ENCODE peak calls at places on chromosomes 2 and 18, in six cellular contexts. U is HCT116, X is GM13976, O is chondrocyte, V is uterus, S is MM.1S. T is an unnamed sample.

GRCh38 chr2:29485631-29486030 is 370.4 kb downstream of the CLIP4 start:
- DNase-seq in U (no peak), X (no peak), O (no peak), V (no peak), S (no peak), T (no peak)

GRCh38 chr2:108634591-108635160 is 84.6 kb upstream of the RANBP2 start:
- DNase-seq in U (no peak), X (no peak), O (no peak), V (no peak), S (no peak), T (no peak)

GRCh38 chr18:73220639-73221038 is 352.9 kb upstream of the NETO1 start:
- DNase-seq in U (no peak), X (no peak), O (no peak), V (no peak), S (no peak), T (no peak)

GRCh38 chr2:160921401-160921964 is 238.7 kb upstream of the TANK start:
- DNase-seq in U (no peak), X (no peak), O (no peak), V (peak), S (no peak), T (no peak)

GRCh38 chr2:120936476-120937334 is 201.0 kb downstream of the GLI2 start:
- DNase-seq in U (no peak), X (no peak), O (no peak), V (no peak), S (no peak), T (no peak)

GRCh38 chr2:85605406-85606115 is 3.1 kb upstream of the TMEM150A start:
- DNase-seq in U (no peak), X (no peak), O (no peak), V (no peak), S (no peak), T (no peak)

GRCh38 chr2:15673919-15674636 is 82.4 kb downstream of the DDX1 start:
- DNase-seq in U (peak), X (no peak), O (no peak), V (no peak), S (no peak), T (no peak)

GRCh38 chr18:73461038-73461779 is 593.4 kb upstream of the NETO1 start:
- DNase-seq in U (no peak), X (no peak), O (no peak), V (no peak), S (no peak), T (no peak)

GRCh38 chr2:18232731-18233438 is 327.6 kb downstream of the RDH14 start:
- DNase-seq in U (no peak), X (no peak), O (no peak), V (no peak), S (no peak), T (no peak)

GRCh38 chr2:204795156-204795555 is 249.9 kb downstream of the PARD3B start:
- DNase-seq in U (no peak), X (no peak), O (no peak), V (no peak), S (no peak), T (no peak)

GRCh38 chr2:157182204-157182709 is 75.2 kb upstream of the GALNT5 start:
- DNase-seq in U (no peak), X (no peak), O (no peak), V (no peak), S (no peak), T (no peak)

GRCh38 chr2:127197475-127198385 is 22.4 kb downstream of the CYP27C1 start:
- DNase-seq in U (peak), X (no peak), O (no peak), V (no peak), S (peak), T (no peak)

GRCh38 chr2:112818094-112818902 is 18.3 kb downstream of the IL1B start:
- DNase-seq in U (no peak), X (no peak), O (no peak), V (no peak), S (no peak), T (no peak)

GRCh38 chr2:232456296-232457120 is 555 bp downstream of the ALPI start:
- DNase-seq in U (no peak), X (peak), O (peak), V (no peak), S (no peak), T (peak)

GRCh38 chr2:58428553-58429284 is 187.6 kb upstream of the FANCL start:
- DNase-seq in U (no peak), X (peak), O (no peak), V (no peak), S (no peak), T (no peak)
- TF ChIP-seq CTCF in U (no peak), X (no peak), O (no peak), V (no peak), S (no peak), T (no peak)

GRCh38 chr2:117771969-117772630 is 42.4 kb upstream of the DDX18 start:
- DNase-seq in U (peak), X (no peak), O (no peak), V (no peak), S (peak), T (no peak)
- TF ChIP-seq CTCF in U (peak), X (no peak), O (peak), V (no peak), S (peak), T (no peak)

GRCh38 chr2:173472112-173472511 is 117.4 kb downstream of the CDCA7 start:
- DNase-seq in U (no peak), X (no peak), O (no peak), V (no peak), S (no peak), T (no peak)
- TF ChIP-seq CTCF in U (peak), X (no peak), O (no peak), V (no peak), S (no peak), T (no peak)

DNA sequence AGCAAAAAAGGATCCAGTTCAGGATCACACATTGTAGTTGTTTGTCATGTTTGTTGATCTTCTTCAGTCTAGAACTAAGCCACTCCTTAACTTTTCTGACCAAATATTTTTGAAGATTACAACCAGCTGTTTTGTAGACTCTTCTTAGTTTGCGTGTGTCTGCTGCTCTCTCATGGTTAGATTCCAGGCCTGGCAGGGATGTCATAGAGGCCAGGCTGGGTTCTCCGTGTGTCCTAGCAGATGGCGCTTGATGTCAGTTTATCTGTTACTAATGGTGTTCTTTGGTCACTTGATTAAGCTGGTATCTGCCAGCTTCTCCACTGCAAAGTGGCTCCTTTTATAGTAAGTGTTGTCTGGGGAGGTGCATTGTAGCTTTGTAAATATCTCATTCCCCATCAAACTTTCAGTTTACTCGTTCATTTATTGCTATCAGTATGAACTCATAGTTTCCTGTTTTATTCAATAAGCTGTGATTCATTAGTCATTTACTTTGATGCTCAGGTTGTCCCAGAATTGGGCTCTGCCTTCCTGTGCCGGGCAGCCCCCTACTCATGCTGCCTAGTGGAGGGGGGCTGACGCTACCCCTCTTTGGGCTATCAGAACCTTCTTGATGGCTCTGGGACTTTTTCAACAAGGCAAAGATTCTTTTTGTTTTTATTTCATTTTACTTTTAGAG is 42.1 kb downstream of the GRHL1 start:
- DNase-seq in U (no peak), X (no peak), O (no peak), V (no peak), S (no peak), T (no peak)
- TF ChIP-seq CTCF in U (no peak), X (no peak), O (no peak), V (no peak), S (no peak), T (no peak)

GRCh38 chr2:218033590-218034496 is 31.0 kb upstream of the TNS1 start:
- DNase-seq in U (no peak), X (peak), O (no peak), V (no peak), S (no peak), T (peak)

GRCh38 chr2:218035463-218036100 is 32.8 kb upstream of the TNS1 start:
- DNase-seq in U (no peak), X (no peak), O (no peak), V (no peak), S (no peak), T (peak)

GRCh38 chr2:218033208-218033589 is 30.4 kb upstream of the TNS1 start:
- DNase-seq in U (no peak), X (peak), O (no peak), V (no peak), S (no peak), T (no peak)

GRCh38 chr2:218039171-218039570 is 29.9 kb upstream of the RUFY4 start:
- DNase-seq in U (no peak), X (no peak), O (no peak), V (no peak), S (peak), T (no peak)

DNA sequence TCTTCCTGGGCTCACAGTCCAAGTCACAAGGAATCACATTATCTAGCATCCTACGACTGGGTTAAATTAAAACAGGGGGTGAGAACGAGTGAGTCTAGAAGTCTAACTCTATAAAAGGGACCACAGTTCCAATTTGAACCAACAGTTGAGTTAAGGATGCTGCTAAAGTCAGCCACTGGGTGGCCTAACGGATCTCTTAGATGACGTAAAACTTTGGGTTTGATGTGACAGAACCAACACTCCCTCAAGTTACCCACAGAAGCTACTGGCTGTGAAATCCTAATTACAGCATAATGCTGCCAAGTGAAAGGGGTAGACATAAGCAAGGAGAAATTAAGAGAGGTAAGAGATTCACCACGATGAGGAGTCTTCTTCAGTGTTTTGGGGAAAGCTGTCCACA is 32.7 kb upstream of the RUFY4 start:
- DNase-seq in U (no peak), X (no peak), O (no peak), V (no peak), S (no peak), T (no peak)
- TF ChIP-seq CTCF in U (peak), X (no peak), O (peak), V (no peak), S (peak), T (no peak)

GRCh38 chr2:222884114-222884764 is 23.4 kb downstream of the ACSL3 start:
- DNase-seq in U (no peak), X (no peak), O (no peak), V (no peak), S (no peak), T (no peak)

GRCh38 chr2:222887124-222887523 is 26.3 kb downstream of the ACSL3 start:
- DNase-seq in U (no peak), X (no peak), O (no peak), V (no peak), S (no peak), T (no peak)

GRCh38 chr2:222882484-222882928 is 21.7 kb downstream of the ACSL3 start:
- DNase-seq in U (no peak), X (no peak), O (no peak), V (no peak), S (no peak), T (no peak)

GRCh38 chr2:222884765-222885424 is 24.1 kb downstream of the ACSL3 start:
- DNase-seq in U (no peak), X (no peak), O (no peak), V (no peak), S (no peak), T (no peak)

DNA sequence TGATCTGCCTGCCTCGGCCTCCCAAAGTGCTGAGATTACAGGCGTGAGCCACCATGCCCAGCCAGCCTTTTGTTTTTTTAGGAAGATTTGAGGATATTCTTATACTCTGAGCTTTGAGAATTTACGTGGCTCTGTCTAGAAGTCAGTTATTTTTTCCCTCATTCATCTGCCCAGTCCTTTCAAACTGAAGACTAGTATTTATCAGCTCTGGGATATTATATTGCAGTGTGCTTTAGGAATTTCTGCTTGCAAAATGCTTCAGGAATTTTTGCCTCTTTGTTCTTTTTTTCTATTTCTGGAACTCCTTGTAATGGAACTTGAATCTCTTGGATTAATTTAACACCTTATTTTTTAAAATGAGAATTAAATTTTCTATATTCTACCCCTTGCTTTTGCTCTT is 22.6 kb downstream of the ACSL3 start:
- DNase-seq in U (no peak), X (no peak), O (no peak), V (no peak), S (no peak), T (no peak)
- TF ChIP-seq CTCF in U (no peak), X (no peak), O (no peak), V (no peak), S (no peak), T (no peak)

DNA sequence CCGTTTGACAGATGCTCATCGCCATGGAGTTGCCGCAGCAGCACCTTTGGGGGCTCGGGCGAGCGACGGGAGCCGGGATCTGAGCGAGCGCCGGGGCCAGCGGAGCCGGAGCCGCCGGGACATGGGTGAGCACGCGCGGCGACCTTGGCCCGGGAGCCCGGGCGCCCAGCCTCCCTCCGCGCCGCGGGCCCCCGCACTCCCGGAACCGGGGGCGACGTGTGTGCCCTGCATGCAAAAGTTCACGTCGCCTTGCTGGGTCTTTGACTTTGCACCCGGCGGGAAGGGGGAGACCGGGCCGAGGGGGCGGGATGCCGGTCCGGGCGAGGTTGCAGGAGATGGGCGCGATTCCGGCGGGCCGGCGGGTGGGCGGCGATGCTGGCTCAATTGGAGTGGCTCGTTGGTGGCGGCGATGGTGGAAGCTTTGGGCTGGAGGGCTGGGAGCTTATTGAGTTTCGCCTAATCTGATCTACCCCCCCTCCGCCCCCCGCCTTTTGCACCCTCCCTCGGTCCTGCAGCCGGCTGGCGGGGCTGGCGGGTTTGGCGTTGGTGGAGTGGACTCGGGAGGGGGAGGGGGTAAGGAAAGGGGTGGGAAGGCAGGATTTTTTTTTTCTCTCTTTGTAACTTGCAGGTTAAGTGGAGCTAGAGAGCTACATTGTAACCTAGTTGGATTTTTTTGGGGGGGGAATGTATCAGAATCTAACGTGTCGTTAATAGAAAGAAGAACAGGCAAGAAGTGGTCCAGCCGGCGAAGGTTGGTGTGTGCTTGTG is at the start of gene SETBP1:
- DNase-seq in U (no peak), X (peak), O (no peak), V (peak), S (peak), T (peak)
- TF ChIP-seq CTCF in U (no peak), X (no peak), O (peak), V (peak), S (peak), T (no peak)

GRCh38 chr2:52036036-52036435 is 1004.1 kb upstream of the NRXN1 start:
- DNase-seq in U (no peak), X (no peak), O (no peak), V (no peak), S (no peak), T (no peak)

GRCh38 chr2:52036853-52037252 is 1004.9 kb upstream of the NRXN1 start:
- DNase-seq in U (no peak), X (no peak), O (no peak), V (no peak), S (no peak), T (no peak)

GRCh38 chr2:52034706-52035105 is 1002.8 kb upstream of the NRXN1 start:
- DNase-seq in U (no peak), X (no peak), O (no peak), V (no peak), S (no peak), T (no peak)
- TF ChIP-seq CTCF in U (peak), X (no peak), O (peak), V (no peak), S (no peak), T (no peak)

GRCh38 chr2:215553946-215554345 is 118.1 kb upstream of the FN1 start:
- DNase-seq in U (peak), X (no peak), O (no peak), V (no peak), S (no peak), T (no peak)
- TF ChIP-seq CTCF in U (peak), X (peak), O (peak), V (no peak), S (peak), T (no peak)

T was measured in lower leg skin.